ENCODE peak calls at places on chromosomes 5 and 9, in four cellular contexts. J is K562, T is Peyer's patch, U is fibroblast of lung. H is an unnamed sample. For H3K4me1, the result is how much of the 10 kb centered on the place peaks cover.

GRCh38 chr9:297104-297794 is 82.6 kb downstream of the DOCK8 start:
- DNase-seq in J (no peak), T (no peak), U (no peak), H (peak)

GRCh38 chr9:107530682-107531081 is 41.1 kb upstream of the KLF4 start:
- DNase-seq in J (no peak), T (no peak), U (no peak), H (no peak)

GRCh38 chr9:134386951-134387831 is 60.9 kb downstream of the RXRA start:
- DNase-seq in J (no peak), T (no peak), U (peak), H (no peak)

GRCh38 chr5:170296036-170296934 is 1.3 kb downstream of the LCP2 start:
- DNase-seq in J (peak), T (no peak), U (no peak), H (no peak)

GRCh38 chr5:153670081-153670480 is 179.6 kb downstream of the GRIA1 start:
- DNase-seq in J (no peak), T (no peak), U (no peak), H (no peak)

GRCh38 chr9:37617837-37618236 is 25.4 kb upstream of the TOMM5 start:
- DNase-seq in J (no peak), T (no peak), U (no peak), H (no peak)

GRCh38 chr5:136020383-136021015 is 8.3 kb upstream of the TGFBI start:
- DNase-seq in J (peak), T (no peak), U (peak), H (no peak)

GRCh38 chr9:69584746-69585145 is 87.4 kb downstream of the APBA1 start:
- DNase-seq in J (no peak), T (no peak), U (no peak), H (no peak)

GRCh38 chr9:75892168-75892901 is 1.9 kb downstream of the PCSK5 start:
- DNase-seq in J (no peak), T (peak), U (peak), H (peak)

GRCh38 chr9:137820161-137820855 is 57.3 kb upstream of the CACNA1B start:
- DNase-seq in J (no peak), T (no peak), U (no peak), H (no peak)

GRCh38 chr9:90547896-90548295 is 94.7 kb downstream of the DIRAS2 start:
- DNase-seq in J (no peak), T (no peak), U (no peak), H (no peak)

GRCh38 chr5:157361865-157362465 is 96.0 kb downstream of the CYFIP2 start:
- DNase-seq in J (peak), T (no peak), U (peak), H (no peak)

GRCh38 chr9:19995619-19996018 is 206.8 kb upstream of the SLC24A2 start:
- DNase-seq in J (no peak), T (no peak), U (no peak), H (no peak)

GRCh38 chr9:121562261-121562780 is 62.7 kb upstream of the GGTA1 start:
- DNase-seq in J (no peak), T (no peak), U (no peak), H (no peak)

GRCh38 chr5:179435731-179436315 is 90.6 kb upstream of the ADAMTS2 start:
- DNase-seq in J (no peak), T (no peak), U (no peak), H (no peak)

GRCh38 chr9:85248514-85249312 is 493.0 kb downstream of the AGTPBP1 start:
- DNase-seq in J (no peak), T (no peak), U (no peak), H (no peak)

GRCh38 chr9:122975196-122975595 is 34.4 kb downstream of the RABGAP1 start:
- DNase-seq in J (no peak), T (no peak), U (no peak), H (no peak)

GRCh38 chr9:124008855-124009834 is 2.4 kb upstream of the LHX2 start:
- DNase-seq in J (no peak), T (no peak), U (no peak), H (no peak)

GRCh38 chr9:35664531-35665470 is at the start of gene ARHGEF39:
- DNase-seq in J (peak), T (peak), U (peak), H (peak)

GRCh38 chr5:93394301-93394700 is 186.7 kb downstream of the NR2F1-AS1 start:
- DNase-seq in J (no peak), T (no peak), U (no peak), H (no peak)

GRCh38 chr9:98071737-98072136 is 15.2 kb downstream of the NANS start:
- DNase-seq in J (no peak), T (peak), U (no peak), H (peak)

GRCh38 chr9:8437878-8438277 is 638.3 kb upstream of the DMAC1 start:
- DNase-seq in J (no peak), T (no peak), U (no peak), H (no peak)

GRCh38 chr9:115373000-115373709 is 255.2 kb upstream of the TNC start:
- DNase-seq in J (no peak), T (no peak), U (peak), H (no peak)

GRCh38 chr5:76942581-76942980 is 10.3 kb upstream of the CRHBP start:
- DNase-seq in J (no peak), T (no peak), U (peak), H (no peak)

GRCh38 chr5:53335115-53335514 is 145.3 kb upstream of the FST start:
- DNase-seq in J (no peak), T (no peak), U (no peak), H (no peak)
- TF ChIP-seq CTCF in J (no peak), T (no peak), U (peak), H (no peak)

DNA sequence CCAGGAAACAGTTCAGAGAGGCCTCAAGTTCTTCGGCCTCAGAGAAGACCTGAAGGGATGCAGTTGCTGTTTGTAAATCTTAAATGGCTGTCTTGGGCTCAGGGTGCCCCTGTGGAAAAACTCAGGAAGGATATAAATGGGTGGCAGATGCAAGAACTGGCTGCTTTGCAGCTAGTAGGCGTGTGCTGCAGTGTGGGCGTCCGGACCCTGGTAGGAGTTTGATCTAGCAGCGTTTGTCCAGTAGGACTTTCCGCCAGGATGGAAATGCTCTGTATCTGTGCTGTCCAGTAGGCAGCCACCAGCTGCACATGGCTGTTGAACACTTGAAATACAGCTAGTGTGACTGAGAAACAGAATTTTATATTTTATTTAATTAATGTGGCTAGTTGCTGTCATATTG is 7.7 kb downstream of the CDX1 start:
- DNase-seq in J (no peak), T (no peak), U (no peak), H (no peak)
- H3K4me1 ChIP-seq in J (under half), T (under half), U (under half), H (under half)

DNA sequence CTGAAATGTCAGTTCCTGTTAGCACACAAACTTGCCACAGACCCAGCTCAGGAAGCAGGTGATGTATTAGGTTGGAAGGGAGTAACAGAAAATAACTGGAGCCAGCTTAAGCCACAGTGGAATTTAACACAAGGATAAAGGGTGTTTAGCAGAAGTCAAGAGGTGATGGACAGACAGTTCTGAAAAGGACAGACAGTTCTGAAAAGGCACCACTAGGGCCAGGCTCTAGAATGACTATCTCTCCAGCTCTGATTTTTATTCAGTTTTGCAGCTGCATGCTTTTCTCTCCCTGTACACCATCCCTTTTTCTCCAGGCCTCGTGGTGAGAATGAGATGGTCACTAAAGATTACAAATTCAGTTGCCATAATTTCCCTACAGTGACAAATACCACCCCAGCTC is 114.5 kb downstream of the ANKRD18B start:
- DNase-seq in J (no peak), T (no peak), U (no peak), H (no peak)
- TF ChIP-seq CTCF in J (no peak), T (no peak), U (no peak), H (no peak)

DNA sequence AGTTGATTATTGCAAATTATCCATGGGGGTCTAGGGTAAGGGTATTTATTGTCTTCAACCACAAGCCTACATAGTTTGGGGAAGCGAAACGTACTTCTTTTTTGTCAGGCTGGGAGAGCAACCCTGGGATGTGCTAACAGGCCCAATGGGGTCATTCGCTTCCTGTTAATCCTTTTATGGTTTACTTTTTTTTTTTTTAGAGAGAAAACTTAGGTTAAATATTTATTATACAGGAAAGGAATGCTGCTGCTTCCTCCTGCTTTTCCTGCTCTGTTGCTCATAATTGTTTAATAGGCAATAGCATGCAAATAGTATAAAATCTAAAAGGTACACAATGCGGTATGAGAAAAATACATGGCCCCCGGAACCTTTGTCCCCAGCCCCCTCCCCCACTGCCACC is 83.7 kb downstream of the NDFIP1 start:
- DNase-seq in J (no peak), T (no peak), U (no peak), H (no peak)
- H3K4me1 ChIP-seq in J (under half), T (under half), U (under half), H (under half)

DNA sequence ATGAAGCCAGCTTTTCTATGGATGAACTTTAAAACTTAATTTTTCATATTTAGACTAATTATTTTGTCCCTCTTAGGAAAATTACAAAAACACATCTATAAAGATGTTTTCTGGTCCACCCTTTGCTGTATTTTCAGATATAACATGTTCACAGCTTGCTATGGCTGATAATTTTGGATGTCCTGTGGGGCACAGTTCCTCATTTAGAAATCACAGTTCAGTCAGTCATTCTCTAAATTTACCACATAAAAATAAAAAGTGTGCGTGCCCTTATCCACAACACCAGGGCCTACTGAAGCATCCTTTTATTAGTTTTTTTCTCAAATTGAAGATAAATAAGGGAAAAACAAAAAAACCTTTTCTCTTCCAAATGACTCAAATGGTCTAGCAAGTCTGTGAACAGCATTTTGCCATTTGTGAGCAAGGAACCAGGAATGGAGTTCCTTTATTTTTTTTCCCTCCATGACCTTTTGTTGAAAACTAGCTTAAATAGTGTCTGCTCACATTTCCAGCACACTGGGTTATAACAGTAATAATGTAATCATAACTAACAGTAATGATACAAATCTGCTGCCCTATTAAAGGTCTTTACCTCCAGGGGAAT is 87.1 kb downstream of the CEMIP2 start:
- DNase-seq in J (no peak), T (no peak), U (peak), H (no peak)
- TF ChIP-seq CTCF in J (no peak), T (no peak), U (no peak), H (no peak)

GRCh38 chr5:59207416-59207815 is 624.5 kb downstream of the RAB3C start:
- DNase-seq in J (no peak), T (no peak), U (no peak), H (no peak)
- H3K4me1 ChIP-seq in J (under half), T (under half), U (under half), H (under half)

DNA sequence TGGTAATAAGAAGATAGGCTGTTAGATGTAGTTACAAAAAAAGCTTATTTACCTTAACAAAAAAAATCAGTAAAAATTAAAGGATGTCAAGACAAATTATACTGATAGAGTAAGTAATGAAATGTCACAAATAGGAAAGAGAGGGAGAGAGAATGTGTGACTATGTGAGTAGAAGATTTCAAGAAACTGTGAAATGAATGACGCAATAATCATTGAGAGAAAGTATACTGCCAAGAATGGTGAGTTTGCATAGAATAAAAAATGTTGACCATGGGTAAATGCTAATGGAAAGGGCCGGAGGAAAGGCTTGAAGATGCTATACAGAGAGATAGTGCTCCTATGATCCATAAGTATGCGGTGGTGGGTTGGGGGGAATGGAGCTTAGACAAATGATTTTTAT is 100.7 kb downstream of the PTPRD start:
- DNase-seq in J (no peak), T (no peak), U (no peak), H (no peak)
- TF ChIP-seq CTCF in J (no peak), T (no peak), U (no peak), H (no peak)

GRCh38 chr5:159097461-159098284 is 2.0 kb downstream of the EBF1 start:
- DNase-seq in J (no peak), T (no peak), U (peak), H (no peak)
- H3K4me1 ChIP-seq in J (under half), T (under half), U (under half), H (under half)

DNA sequence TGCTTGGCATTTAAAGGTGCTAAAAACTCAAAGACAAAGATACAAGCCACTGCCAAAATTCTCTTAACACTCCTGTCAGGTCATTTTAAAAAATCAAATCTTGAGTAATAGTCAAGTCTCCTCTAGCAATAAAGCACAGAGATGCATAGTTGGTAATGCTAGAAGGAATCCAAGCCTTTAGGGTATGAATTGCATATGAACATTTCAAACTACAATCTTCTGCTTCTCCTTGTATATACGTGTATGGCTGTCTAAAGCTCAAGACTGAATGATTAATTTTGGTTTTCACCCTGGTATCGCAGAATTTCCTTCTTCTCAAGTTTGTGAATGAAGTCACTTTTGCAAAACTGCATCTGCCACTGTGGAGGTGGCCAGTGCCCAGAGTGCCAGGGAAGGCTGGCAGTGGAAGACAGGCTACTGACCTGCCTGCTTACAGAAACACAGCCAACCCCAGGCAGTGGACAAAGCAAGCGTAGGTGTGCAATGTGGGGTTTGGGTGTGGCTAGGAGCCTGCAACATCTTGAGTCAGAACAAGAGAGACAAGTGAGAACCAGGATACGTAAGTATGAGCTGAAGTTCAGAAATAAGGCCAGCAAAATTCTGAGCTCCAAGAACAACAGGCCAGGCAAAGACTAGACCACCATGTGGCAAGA is 22.8 kb downstream of the MYO10 start:
- DNase-seq in J (no peak), T (no peak), U (no peak), H (peak)
- TF ChIP-seq CTCF in J (no peak), T (no peak), U (no peak), H (no peak)

GRCh38 chr9:5876711-5877110 is 14.0 kb upstream of the MLANA start:
- DNase-seq in J (peak), T (no peak), U (no peak), H (no peak)
- H3K4me1 ChIP-seq in J (under half), T (under half), U (under half), H (under half)

H was measured in colonic mucosa.